ENCODE peak calls at places on chromosomes 1 and 21, in five cellular contexts. G, K, T, D and F are unnamed samples.

GRCh38 chr1:90707363-90707710 is 9.8 kb downstream of the BARHL2 start:
- DNase-seq in G (peak), K (no peak), T (no peak), D (peak), F (peak)

GRCh38 chr1:220881918-220882891 is 3.0 kb downstream of the HLX start:
- DNase-seq in G (peak), K (no peak), T (no peak), D (no peak), F (peak)

GRCh38 chr1:89633103-89633744 is at the start of gene LRRC8C:
- DNase-seq in G (peak), K (peak), T (peak), D (peak), F (peak)

GRCh38 chr21:29523646-29524045 is 224.9 kb downstream of the BACH1 start:
- DNase-seq in G (no peak), K (no peak), T (no peak), D (no peak), F (no peak)

GRCh38 chr1:159817276-159818041 is 9.2 kb upstream of the SLAMF8 start:
- DNase-seq in G (no peak), K (no peak), T (no peak), D (no peak), F (no peak)

GRCh38 chr1:17338706-17339493 is 30.9 kb downstream of the PADI4 start:
- DNase-seq in G (no peak), K (no peak), T (no peak), D (no peak), F (no peak)

GRCh38 chr1:174692313-174692712 is 244.5 kb downstream of the GPR52 start:
- DNase-seq in G (no peak), K (no peak), T (no peak), D (no peak), F (peak)

GRCh38 chr1:200732438-200732837 is 6.3 kb upstream of the CAMSAP2 start:
- DNase-seq in G (no peak), K (no peak), T (no peak), D (no peak), F (no peak)

GRCh38 chr1:193306430-193306829 is 120.0 kb upstream of the B3GALT2 start:
- DNase-seq in G (no peak), K (no peak), T (no peak), D (no peak), F (no peak)

GRCh38 chr1:34266127-34266951 is 89.6 kb downstream of the C1orf94 start:
- DNase-seq in G (no peak), K (no peak), T (no peak), D (no peak), F (peak)

GRCh38 chr1:197356723-197357533 is 88.9 kb downstream of the CRB1 start:
- DNase-seq in G (peak), K (peak), T (no peak), D (no peak), F (peak)

GRCh38 chr1:233448290-233448689 is 120.8 kb downstream of the MAP3K21 start:
- DNase-seq in G (no peak), K (no peak), T (no peak), D (no peak), F (no peak)

GRCh38 chr1:155053531-155054105 is 2.5 kb downstream of the ADAM15 start:
- DNase-seq in G (no peak), K (no peak), T (no peak), D (no peak), F (no peak)

GRCh38 chr1:181545385-181545784 is 62.1 kb downstream of the CACNA1E start:
- DNase-seq in G (no peak), K (no peak), T (no peak), D (no peak), F (no peak)

GRCh38 chr1:39973503-39974135 is 18.7 kb downstream of the MFSD2A start:
- DNase-seq in G (peak), K (peak), T (peak), D (peak), F (peak)

GRCh38 chr1:235207202-235207565 is 46.1 kb upstream of the RBM34 start:
- DNase-seq in G (no peak), K (peak), T (no peak), D (no peak), F (no peak)